ENCODE peak calls at places on chromosomes 2 and 18, in six cellular contexts. C is astrocyte; Y is CD4-positive, CD25-positive, alpha-beta regulatory T cell; H is cardiac muscle cell; J is fibroblast of lung; T is suprapubic skin. K is an unnamed sample. For H3K36me3, the result is how much of the 10 kb centered on the place peaks cover.

GRCh38 chr2:237922641-237923361 is 44.0 kb upstream of the UBE2F start:
- DNase-seq in T (no peak), C (no peak), J (no peak), H (no peak), Y (no peak), K (peak)

GRCh38 chr2:148282201-148282600 is 261.3 kb downstream of the MBD5 start:
- DNase-seq in T (no peak), Y (no peak), J (peak), H (no peak), C (peak), K (no peak)

GRCh38 chr2:210128961-210129360 is 42.2 kb downstream of the KANSL1L start:
- DNase-seq in Y (no peak), H (no peak), T (no peak), C (no peak), J (peak), K (no peak)

GRCh38 chr2:182915369-182916326 is 49.2 kb upstream of the FRZB start:
- DNase-seq in C (peak), H (peak), J (peak), Y (no peak), T (no peak), K (peak)

GRCh38 chr2:129717560-129718128 is 261.8 kb upstream of the RAB6C start:
- DNase-seq in T (peak), C (no peak), J (no peak), Y (no peak), H (no peak), K (no peak)

GRCh38 chr18:49476664-49477411 is 10.2 kb downstream of the C18orf32 start:
- DNase-seq in C (peak), H (no peak), J (peak), T (no peak), Y (no peak), K (no peak)

GRCh38 chr2:46329803-46330775 is 32.9 kb downstream of the EPAS1 start:
- DNase-seq in C (peak), J (peak), Y (no peak), T (peak), H (no peak), K (no peak)

GRCh38 chr2:88831071-88831791 is 139.8 kb downstream of the RPIA start:
- DNase-seq in Y (no peak), H (no peak), J (no peak), T (no peak), C (no peak), K (no peak)

GRCh38 chr2:29079887-29080286 is 5.6 kb upstream of the PCARE start:
- DNase-seq in C (no peak), J (no peak), T (no peak), Y (no peak), H (no peak), K (no peak)

GRCh38 chr18:70289351-70290330 is 796 bp downstream of the SOCS6 start:
- DNase-seq in C (no peak), Y (peak), H (peak), T (no peak), J (peak), K (no peak)

GRCh38 chr2:86396304-86396785 is 44.8 kb upstream of the KDM3A start:
- DNase-seq in H (peak), C (peak), J (peak), T (no peak), Y (peak), K (no peak)

GRCh38 chr2:234029150-234029733 is 21.3 kb upstream of the SPP2 start:
- DNase-seq in C (peak), T (no peak), J (no peak), H (no peak), Y (no peak), K (no peak)

GRCh38 chr2:131039908-131040660 is 53.2 kb downstream of the FAM168B start:
- DNase-seq in C (no peak), T (peak), Y (peak), J (no peak), H (no peak), K (no peak)

GRCh38 chr18:25113081-25113480 is 238.9 kb downstream of the ZNF521 start:
- DNase-seq in Y (no peak), J (no peak), T (no peak), H (peak), C (no peak), K (no peak)

GRCh38 chr2:102839668-102840388 is 78.0 kb downstream of the TMEM182 start:
- DNase-seq in H (peak), J (peak), T (no peak), C (peak), Y (peak), K (no peak)

GRCh38 chr18:52242711-52243110 is 97.3 kb upstream of the DCC start:
- DNase-seq in T (no peak), C (no peak), J (no peak), Y (no peak), H (no peak), K (no peak)

GRCh38 chr2:2932692-2933305 is 444.8 kb downstream of the EIPR1 start:
- DNase-seq in C (no peak), H (no peak), Y (no peak), J (no peak), T (no peak), K (no peak)

GRCh38 chr18:31643003-31643402 is 41.4 kb downstream of the B4GALT6 start:
- DNase-seq in T (no peak), J (no peak), H (no peak), Y (no peak), C (peak), K (no peak)

GRCh38 chr2:205998601-205999000 is 87.4 kb downstream of the INO80D start:
- DNase-seq in T (no peak), H (no peak), C (peak), Y (no peak), J (no peak), K (no peak)

GRCh38 chr2:3045318-3045921 is 332.2 kb downstream of the EIPR1 start:
- DNase-seq in C (no peak), H (no peak), J (no peak), T (peak), Y (no peak), K (no peak)

GRCh38 chr2:152609699-152610098 is 107.6 kb downstream of the PRPF40A start:
- DNase-seq in H (no peak), Y (no peak), C (no peak), J (no peak), T (no peak), K (no peak)

DNA sequence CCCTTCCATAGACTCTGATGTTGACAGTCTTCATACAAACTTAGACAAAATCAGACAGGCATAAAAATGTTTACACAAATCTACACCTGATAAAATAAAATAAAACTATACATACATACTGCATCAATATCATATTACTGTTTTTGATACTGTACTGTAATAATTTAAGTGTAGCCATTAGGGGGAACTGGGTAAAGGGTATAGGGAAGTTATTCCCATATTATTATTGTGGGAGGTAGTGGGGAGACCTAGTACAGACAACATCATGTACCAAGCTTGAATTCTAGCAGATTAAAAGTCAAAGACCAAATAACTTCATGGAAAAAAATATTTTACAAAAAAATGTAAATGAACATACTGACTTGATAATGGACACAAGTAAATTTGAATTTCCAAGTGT is 43.3 kb downstream of the PUM2 start:
- DNase-seq in H (no peak), J (no peak), C (no peak), T (no peak), Y (no peak), K (no peak)
- H3K36me3 ChIP-seq in H (under half), J (under half), C (under half), T (half or more), Y (half or more), K (under half)

GRCh38 chr2:134453973-134454372 is 200.1 kb downstream of the MGAT5 start:
- DNase-seq in T (peak), C (no peak), J (no peak), Y (no peak), H (no peak), K (no peak)
- H3K36me3 ChIP-seq in T (under half), C (under half), J (under half), Y (under half), H (under half), K (under half)

DNA sequence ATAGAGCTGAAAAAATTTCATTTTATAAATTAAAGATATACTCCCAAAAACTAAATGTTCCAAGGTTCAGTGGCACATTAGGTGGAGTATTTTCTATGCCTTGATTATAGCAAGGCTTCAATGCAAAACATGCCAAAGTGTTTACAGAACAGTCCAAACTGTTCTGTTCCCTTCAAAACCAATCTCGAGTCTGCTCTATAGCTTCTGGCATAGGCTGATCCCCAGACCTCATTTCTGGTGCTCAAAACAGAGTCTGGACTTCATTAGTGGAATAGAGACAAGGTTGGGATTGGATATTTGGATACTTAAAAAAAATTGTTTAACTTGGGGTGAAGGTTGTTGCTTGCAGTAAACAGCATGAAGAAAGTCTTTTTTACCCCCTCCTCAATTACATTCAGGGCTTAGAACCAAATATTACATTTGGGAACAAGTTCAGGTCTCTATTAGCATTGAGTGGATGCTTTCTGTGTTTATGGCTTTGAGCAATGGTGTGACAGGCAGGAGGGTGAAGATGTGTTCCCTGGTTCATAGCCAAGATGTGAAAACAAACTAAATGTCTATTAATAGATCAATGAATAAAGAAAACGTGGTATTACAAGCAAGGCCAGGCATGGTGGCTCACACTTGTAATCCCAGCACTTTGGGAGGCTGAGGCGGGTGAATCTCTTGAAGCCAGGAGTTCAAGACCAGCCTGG is 208.1 kb upstream of the RND3 start:
- DNase-seq in Y (no peak), T (no peak), J (no peak), H (no peak), C (no peak), K (no peak)
- H3K36me3 ChIP-seq in Y (under half), T (under half), J (under half), H (under half), C (under half), K (under half)

GRCh38 chr2:121195036-121195435 is 90.0 kb downstream of the TFCP2L1 start:
- DNase-seq in J (no peak), C (no peak), T (no peak), Y (no peak), H (no peak), K (no peak)

GRCh38 chr2:121193185-121193584 is 91.8 kb downstream of the TFCP2L1 start:
- DNase-seq in T (no peak), C (no peak), J (no peak), H (no peak), Y (no peak), K (no peak)

GRCh38 chr2:121191191-121192170 is 93.5 kb downstream of the TFCP2L1 start:
- DNase-seq in T (no peak), J (no peak), C (no peak), Y (no peak), H (no peak), K (no peak)

GRCh38 chr2:121194626-121195025 is 90.4 kb downstream of the TFCP2L1 start:
- DNase-seq in C (no peak), J (no peak), H (no peak), T (no peak), Y (no peak), K (no peak)

DNA sequence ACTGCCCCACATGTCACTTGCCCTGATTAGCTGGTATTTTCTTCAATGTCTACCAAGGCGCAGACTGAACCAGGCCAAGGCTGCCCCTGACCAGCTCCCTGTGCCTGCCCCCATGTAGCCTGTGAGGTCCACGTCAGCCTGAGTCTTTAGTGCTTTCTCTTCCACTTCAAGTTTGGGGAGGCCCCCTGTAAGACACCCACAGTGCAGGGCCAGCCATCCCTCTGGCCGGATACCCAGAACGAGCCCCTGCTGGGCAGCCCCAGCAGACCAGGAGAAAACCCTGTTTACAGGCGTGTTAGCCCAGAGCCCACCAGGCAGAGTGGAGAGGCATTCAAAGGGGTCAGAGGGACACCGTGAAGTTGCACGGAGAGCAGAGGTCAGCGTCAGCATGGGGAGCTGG is 92.4 kb downstream of the TFCP2L1 start:
- DNase-seq in J (no peak), Y (no peak), T (no peak), C (no peak), H (no peak), K (no peak)
- H3K36me3 ChIP-seq in J (under half), Y (under half), T (under half), C (under half), H (under half), K (under half)

DNA sequence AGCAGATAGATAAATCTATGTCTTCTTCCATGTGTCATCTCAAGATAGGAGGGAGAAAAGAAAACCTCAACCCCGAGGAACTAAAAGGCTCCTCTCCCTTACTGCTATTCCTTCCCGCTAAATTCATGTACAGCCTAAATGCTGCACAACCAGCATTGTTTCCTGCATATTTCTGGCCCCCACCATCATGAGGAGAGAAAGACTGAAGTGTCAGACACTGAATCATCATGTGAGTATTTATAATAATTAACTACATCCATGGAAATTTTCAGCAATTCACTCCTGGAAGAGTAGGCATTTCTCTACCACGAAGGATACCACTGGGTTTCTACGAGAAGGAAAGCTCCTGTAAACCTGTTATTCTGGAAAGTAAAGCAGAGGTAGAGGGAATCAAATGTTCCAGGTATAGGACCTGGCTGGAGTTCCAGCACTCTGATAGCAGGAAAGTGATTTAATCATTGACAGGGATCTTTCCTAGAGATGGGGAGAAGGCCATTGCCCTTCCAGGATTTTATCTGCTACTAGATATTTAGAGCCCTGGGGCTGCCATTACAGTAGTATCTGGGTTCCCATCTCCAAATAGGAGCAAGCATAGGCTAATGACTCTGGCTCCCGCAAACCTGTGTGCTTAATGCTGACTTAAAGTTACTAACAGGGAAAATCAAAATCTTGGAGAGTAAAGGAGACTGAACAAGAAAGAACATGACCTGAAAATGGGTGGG is 297.5 kb upstream of the CCDC68 start:
- DNase-seq in H (no peak), J (no peak), Y (no peak), T (no peak), C (peak), K (no peak)
- H3K36me3 ChIP-seq in H (under half), J (under half), Y (under half), T (half or more), C (under half), K (half or more)

K was measured in gastrocnemius medialis.